ENCODE peak calls at places on chromosomes 2 and 18, in five cellular contexts. G is HTR-8/SVneo; W is activated CD4-positive, alpha-beta T cell treated with anti-CD3 and anti-CD28 coated beads, Interleukin-2, amount 10 ng/mL, durations not matched to agents 24 days and 14 days; L is neural progenitor cell; O is NB4. Z is an unnamed sample.

GRCh38 chr2:101047075-101047766 is 45.1 kb downstream of the RPL31 start:
- DNase-seq in G (no peak), W (no peak), L (no peak), O (no peak), Z (no peak)

GRCh38 chr2:49113046-49113445 is 41.3 kb downstream of the FSHR start:
- DNase-seq in G (no peak), W (no peak), L (no peak), O (no peak), Z (no peak)

GRCh38 chr2:167697194-167697593 is 550.2 kb downstream of the STK39 start:
- DNase-seq in O (no peak), L (no peak), G (no peak), W (no peak), Z (no peak)

GRCh38 chr18:58859935-58860334 is 4.7 kb upstream of the ZNF532 start:
- DNase-seq in W (no peak), G (no peak), L (peak), O (no peak), Z (no peak)

GRCh38 chr2:121502246-121502645 is 28.4 kb upstream of the RNU4ATAC start:
- DNase-seq in L (no peak), W (no peak), O (no peak), G (no peak), Z (no peak)

GRCh38 chr18:9319333-9319732 is 15.2 kb upstream of the TWSG1 start:
- DNase-seq in W (no peak), L (no peak), O (no peak), G (no peak), Z (no peak)

GRCh38 chr18:26103579-26103978 is 13.2 kb upstream of the SS18 start:
- DNase-seq in L (peak), G (no peak), W (peak), O (peak), Z (no peak)

GRCh38 chr2:121335294-121336290 is 50.6 kb upstream of the TFCP2L1 start:
- DNase-seq in L (no peak), O (no peak), W (no peak), G (no peak), Z (no peak)

GRCh38 chr2:127216593-127216992 is 3.5 kb downstream of the CYP27C1 start:
- DNase-seq in L (no peak), O (no peak), W (no peak), G (no peak), Z (no peak)

GRCh38 chr2:9231291-9232165 is 24.9 kb downstream of the ASAP2 start:
- DNase-seq in G (no peak), O (no peak), L (no peak), W (no peak), Z (no peak)

GRCh38 chr2:168039885-168040284 is 207.5 kb downstream of the STK39 start:
- DNase-seq in W (no peak), O (no peak), G (no peak), L (no peak), Z (no peak)